ENCODE peak calls at places on chromosomes 16 and 17, in five cellular contexts. D is Calu3; V is choroid plexus epithelial cell; F is SW480; W is CD4-positive, alpha-beta memory T cell. X is an unnamed sample.

GRCh38 chr16:1614226-1615102 is 2.3 kb downstream of the CRAMP1 start:
- DNase-seq in V (peak), W (no peak), F (peak), D (peak), X (no peak)

GRCh38 chr16:67000384-67001158 is 12.2 kb downstream of the CES4A start:
- DNase-seq in V (peak), F (no peak), D (no peak), W (peak), X (peak)

GRCh38 chr17:76121932-76122383 is 18.4 kb upstream of the EXOC7 start:
- DNase-seq in D (no peak), W (no peak), V (peak), F (no peak), X (no peak)

GRCh38 chr17:64357191-64357981 is 33.3 kb downstream of the PECAM1 start:
- DNase-seq in D (no peak), W (no peak), V (peak), F (no peak), X (no peak)

GRCh38 chr17:11330871-11331270 is 89.9 kb downstream of the SHISA6 start:
- DNase-seq in V (peak), W (no peak), D (no peak), F (peak), X (no peak)

GRCh38 chr17:75652934-75653549 is 13.9 kb downstream of the RECQL5 start:
- DNase-seq in F (no peak), W (no peak), D (peak), V (peak), X (no peak)

GRCh38 chr16:9499921-9500593 is 408.6 kb downstream of the HAPSTR1 start:
- DNase-seq in V (no peak), W (no peak), F (no peak), D (no peak), X (no peak)

GRCh38 chr16:84741351-84741791 is 41.6 kb downstream of the USP10 start:
- DNase-seq in V (no peak), W (no peak), D (peak), F (no peak), X (no peak)

GRCh38 chr17:68468334-68468733 is 11.0 kb upstream of the WIPI1 start:
- DNase-seq in V (peak), F (no peak), W (no peak), D (no peak), X (no peak)

GRCh38 chr16:7437135-7437534 is 104.5 kb downstream of the RBFOX1 start:
- DNase-seq in F (no peak), D (no peak), W (no peak), V (no peak), X (no peak)

GRCh38 chr16:5639531-5639930 is 541.9 kb upstream of the EEF2KMT start:
- DNase-seq in D (no peak), F (no peak), V (no peak), W (no peak), X (no peak)

GRCh38 chr16:20308801-20309590 is 18.3 kb downstream of the GP2 start:
- DNase-seq in W (no peak), D (no peak), F (no peak), V (no peak), X (no peak)

GRCh38 chr17:64920419-64921172 is 1.3 kb upstream of the LRRC37A3 start:
- DNase-seq in W (no peak), D (no peak), F (no peak), V (no peak), X (no peak)

GRCh38 chr16:53022374-53022773 is 30.3 kb downstream of the CHD9NB start:
- DNase-seq in D (peak), W (no peak), V (peak), F (peak), X (no peak)

GRCh38 chr16:68319185-68319908 is 8.5 kb downstream of the PRMT7 start:
- DNase-seq in W (no peak), V (no peak), F (no peak), D (no peak), X (peak)

GRCh38 chr17:1331708-1332107 is 52.2 kb downstream of the TRARG1 start:
- DNase-seq in F (no peak), D (no peak), V (no peak), W (no peak), X (no peak)

GRCh38 chr16:64278196-64278595 is 843.7 kb downstream of the CDH11 start:
- DNase-seq in F (no peak), W (no peak), V (peak), D (no peak), X (no peak)

GRCh38 chr17:55334881-55335523 is 70.2 kb downstream of the HLF start:
- DNase-seq in V (no peak), D (no peak), F (no peak), W (no peak), X (no peak)

GRCh38 chr16:86566601-86566965 is at the start of gene FOXC2:
- DNase-seq in V (peak), D (peak), W (no peak), F (no peak), X (no peak)

GRCh38 chr17:76781056-76781982 is 43.4 kb downstream of the MFSD11 start:
- DNase-seq in W (no peak), F (no peak), V (peak), D (no peak), X (no peak)

GRCh38 chr16:56549744-56550385 is 15.0 kb upstream of the MT4 start:
- DNase-seq in D (no peak), V (peak), F (peak), W (no peak), X (no peak)

GRCh38 chr17:74918906-74919305 is 4.1 kb downstream of the USH1G start:
- DNase-seq in W (no peak), D (no peak), V (no peak), F (no peak), X (no peak)

GRCh38 chr17:65438708-65439294 is 122.6 kb downstream of the AXIN2 start:
- DNase-seq in V (no peak), D (no peak), F (peak), W (no peak), X (no peak)

GRCh38 chr16:68800257-68800875 is 43.0 kb upstream of the TANGO6 start:
- DNase-seq in W (no peak), D (peak), V (peak), F (peak), X (peak)